ENCODE peak calls at places on chromosomes 3 and 15, in four cellular contexts. M, I, W and U are unnamed samples.

GRCh38 chr3:39180546-39181346 is 11.6 kb downstream of the XIRP1 start:
- DNase-seq in M (peak; percentile 40), I (peak; percentile 71), W (peak; percentile 97), U (peak; percentile 75)

GRCh38 chr3:193330500-193331204 is 47.9 kb downstream of the ATP13A5 start:
- DNase-seq in M (no peak), I (peak; percentile 2), W (no peak), U (no peak)

GRCh38 chr3:33787328-33788009 is 11.0 kb upstream of the PDCD6IP start:
- DNase-seq in M (no peak), I (peak; percentile 71), W (no peak), U (peak; percentile 50)

GRCh38 chr15:33021806-33022389 is 172.6 kb downstream of the FMN1 start:
- DNase-seq in M (no peak), I (peak; percentile 71), W (no peak), U (no peak)

GRCh38 chr3:157572559-157573270 is 69.5 kb upstream of the VEPH1 start:
- DNase-seq in M (no peak), I (peak; percentile 83), W (no peak), U (peak; percentile 49)

GRCh38 chr3:23203651-23204111 is 554 bp downstream of the UBE2E2 start:
- DNase-seq in M (no peak), I (peak; percentile 46), W (peak; percentile 63), U (peak; percentile 18)

GRCh38 chr3:32934150-32934742 is 17.2 kb upstream of the CCR4 start:
- DNase-seq in M (no peak), I (peak; percentile 22), W (no peak), U (peak; percentile 34)

GRCh38 chr3:60055765-60056164 is 1005.9 kb upstream of the CFAP20DC start:
- DNase-seq in M (no peak), I (no peak), W (no peak), U (no peak)

GRCh38 chr15:89122532-89123525 is 34.6 kb downstream of the ABHD2 start:
- DNase-seq in M (no peak), I (peak; percentile 73), W (no peak), U (no peak)

GRCh38 chr3:29176501-29176900 is 104.4 kb upstream of the RBMS3 start:
- DNase-seq in M (no peak), I (no peak), W (no peak), U (no peak)

GRCh38 chr3:129688310-129688895 is 81.9 kb upstream of the PLXND1 start:
- DNase-seq in M (no peak), I (peak; percentile 36), W (peak; percentile 81), U (peak; percentile 57)

GRCh38 chr3:160061525-160061924 is 72.9 kb downstream of the IL12A start:
- DNase-seq in M (no peak), I (no peak), W (no peak), U (no peak)

GRCh38 chr15:33242669-33243191 is 48.2 kb upstream of the FMN1 start:
- DNase-seq in M (no peak), I (peak; percentile 14), W (no peak), U (no peak)

GRCh38 chr3:185824467-185825378 is at the start of gene IGF2BP2:
- DNase-seq in M (no peak), I (peak; percentile 84), W (peak; percentile 72), U (peak; percentile 77)

GRCh38 chr3:24272875-24273274 is 221.8 kb downstream of the THRB start:
- DNase-seq in M (no peak), I (no peak), W (no peak), U (no peak)

GRCh38 chr15:82183121-82184031 is 79.2 kb downstream of the EFL1 start:
- DNase-seq in M (no peak), I (no peak), W (no peak), U (no peak)

GRCh38 chr15:39936187-39936586 is 2.3 kb downstream of the EIF2AK4 start:
- DNase-seq in M (no peak), I (peak; percentile 23), W (no peak), U (no peak)

GRCh38 chr3:2937578-2937977 is 172.6 kb downstream of the IL5RA start:
- DNase-seq in M (no peak), I (no peak), W (no peak), U (no peak)

GRCh38 chr3:37729119-37729518 is 132.6 kb upstream of the CTDSPL start:
- DNase-seq in M (no peak), I (no peak), W (no peak), U (no peak)

GRCh38 chr3:127849368-127849767 is 27.1 kb upstream of the MGLL start:
- DNase-seq in M (no peak), I (no peak), W (no peak), U (no peak)

GRCh38 chr15:32641517-32642059 is at the start of gene SCG5:
- DNase-seq in M (no peak), I (peak; percentile 13), W (no peak), U (peak; percentile 44)

GRCh38 chr3:108221403-108221802 is 821 bp downstream of the IFT57 start:
- DNase-seq in M (no peak), I (peak; percentile 32), W (no peak), U (no peak)

GRCh38 chr15:41490355-41490754 is 3.3 kb upstream of the ITPKA start:
- DNase-seq in M (no peak), I (peak; percentile 85), W (no peak), U (no peak)

GRCh38 chr3:18379647-18380046 is 45.5 kb downstream of the SATB1 start:
- DNase-seq in M (no peak), I (no peak), W (no peak), U (no peak)

GRCh38 chr3:111904376-111905241 is 45.5 kb downstream of the PHLDB2 start:
- DNase-seq in M (no peak), I (peak; percentile 53), W (no peak), U (no peak)
- TF ChIP-seq CTCF in M (peak; percentile 10), I (no peak), W (no peak), U (no peak)

GRCh38 chr15:64521201-64521600 is 60.8 kb downstream of the ZNF609 start:
- DNase-seq in M (no peak), I (peak; percentile 66), W (no peak), U (no peak)

GRCh38 chr15:64522226-64522823 is 61.9 kb downstream of the ZNF609 start:
- DNase-seq in M (no peak), I (no peak), W (no peak), U (no peak)

GRCh38 chr15:64523240-64523639 is 62.9 kb downstream of the ZNF609 start:
- DNase-seq in M (no peak), I (no peak), W (no peak), U (no peak)

GRCh38 chr15:64521726-64522164 is 61.4 kb downstream of the ZNF609 start:
- DNase-seq in M (no peak), I (no peak), W (no peak), U (peak; percentile 24)

DNA sequence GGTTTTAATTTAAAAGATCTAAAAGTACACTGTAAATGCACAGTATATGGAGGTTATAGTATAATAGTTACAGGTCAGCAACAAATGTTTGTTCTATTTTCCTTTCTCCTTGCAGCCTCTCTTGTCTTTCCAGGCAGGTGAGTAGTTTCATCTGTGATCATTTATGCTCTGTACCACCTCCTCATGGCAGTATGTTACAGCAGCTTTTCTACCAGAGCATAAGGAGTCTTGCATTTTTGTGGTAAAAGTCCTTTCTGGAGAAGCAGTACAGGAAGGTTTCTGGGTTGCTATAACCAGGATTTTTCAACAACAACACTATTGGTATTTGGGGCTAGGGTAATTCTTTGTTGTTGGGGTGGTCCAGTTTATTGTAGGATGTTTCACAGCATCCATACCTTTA is 59.5 kb downstream of the ZNF609 start:
- DNase-seq in M (no peak), I (no peak), W (no peak), U (no peak)
- TF ChIP-seq CTCF in M (no peak), I (no peak), W (no peak), U (peak; percentile 12)

GRCh38 chr15:88015228-88015860 is 241.2 kb downstream of the NTRK3 start:
- DNase-seq in M (no peak), I (no peak), W (no peak), U (no peak)
- TF ChIP-seq CTCF in M (no peak), I (no peak), W (no peak), U (no peak)

DNA sequence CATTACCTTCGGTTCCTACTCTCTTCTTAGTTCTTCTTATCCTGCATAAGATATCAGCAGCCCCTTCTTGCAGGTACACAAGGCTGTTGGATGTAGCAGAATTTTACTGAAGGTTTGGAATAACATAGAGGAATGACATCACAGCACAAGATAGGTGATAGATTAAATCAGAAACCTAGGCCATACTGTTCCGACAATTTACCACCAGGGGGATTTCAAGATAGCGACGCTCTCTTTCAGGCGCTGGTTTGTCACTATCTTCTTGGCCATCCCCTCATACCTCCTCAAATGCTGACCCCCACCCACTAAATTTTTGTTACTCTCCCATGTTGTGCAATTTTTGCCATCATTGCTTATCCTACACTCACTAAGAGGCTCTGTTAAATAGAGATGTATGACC is 3.5 kb downstream of the SIDT1 start:
- DNase-seq in M (no peak), I (no peak), W (no peak), U (no peak)
- TF ChIP-seq CTCF in M (no peak), I (peak; percentile 18), W (peak; percentile 4), U (peak; percentile 55)

GRCh38 chr3:74352166-74352565 is 262.3 kb downstream of the CNTN3 start:
- DNase-seq in M (no peak), I (no peak), W (no peak), U (no peak)

GRCh38 chr3:74351213-74351612 is 263.2 kb downstream of the CNTN3 start:
- DNase-seq in M (no peak), I (no peak), W (no peak), U (no peak)

GRCh38 chr3:74349035-74349434 is 265.4 kb downstream of the CNTN3 start:
- DNase-seq in M (no peak), I (no peak), W (no peak), U (no peak)

GRCh38 chr3:74348421-74348820 is 266.0 kb downstream of the CNTN3 start:
- DNase-seq in M (no peak), I (no peak), W (no peak), U (no peak)

GRCh38 chr3:74353039-74353438 is 261.4 kb downstream of the CNTN3 start:
- DNase-seq in M (no peak), I (no peak), W (no peak), U (no peak)
- TF ChIP-seq CTCF in M (no peak), I (no peak), W (no peak), U (peak; percentile 41)

DNA sequence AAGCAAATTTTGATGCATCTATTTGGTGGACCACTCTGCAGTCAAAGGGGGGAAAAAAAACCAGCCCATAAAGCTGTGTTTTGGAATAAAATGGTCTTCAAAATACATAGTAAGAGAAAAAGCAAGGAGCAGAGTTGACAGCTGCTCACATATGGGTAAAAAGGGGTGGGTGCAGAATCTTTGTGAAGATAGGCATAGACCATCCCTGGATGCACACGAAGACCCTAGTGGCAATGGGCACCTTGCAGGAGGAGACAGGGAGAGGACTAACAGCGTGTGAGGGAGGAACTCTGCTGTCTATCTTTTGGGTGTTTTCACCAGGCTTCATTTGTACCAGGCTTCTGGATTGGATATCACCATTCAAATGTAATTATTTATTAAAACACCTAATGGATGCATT is 43.9 kb downstream of the CTNNB1 start:
- DNase-seq in M (no peak), I (no peak), W (no peak), U (no peak)
- TF ChIP-seq CTCF in M (no peak), I (no peak), W (no peak), U (no peak)

GRCh38 chr15:48109212-48109611 is 11.6 kb upstream of the SLC24A5 start:
- DNase-seq in M (no peak), I (no peak), W (no peak), U (no peak)

GRCh38 chr15:48109856-48110531 is 10.8 kb upstream of the SLC24A5 start:
- DNase-seq in M (no peak), I (no peak), W (no peak), U (no peak)

GRCh38 chr15:48112242-48112641 is 8.5 kb upstream of the SLC24A5 start:
- DNase-seq in M (no peak), I (peak; percentile 49), W (no peak), U (no peak)
- TF ChIP-seq CTCF in M (no peak), I (peak; percentile 27), W (peak; percentile 19), U (peak; percentile 55)